ENCODE peak calls at places on chromosome 20, in eight cellular contexts. C, B, N, F, J, H, K and Y are unnamed samples.

GRCh38 chr20:59064214-59064722 is 21.7 kb upstream of the PRELID3B start:
- ATAC-seq in K (no peak), H (no peak), C (no peak), N (no peak), B (peak), F (no peak), J (no peak), Y (peak)

GRCh38 chr20:37774143-37774542 is 80.3 kb downstream of the CTNNBL1 start:
- ATAC-seq in N (no peak), F (no peak), C (no peak), B (no peak), J (no peak), H (no peak), K (no peak), Y (no peak)

GRCh38 chr20:57317789-57318371 is 11.7 kb upstream of the SPO11 start:
- ATAC-seq in N (no peak), F (no peak), H (no peak), C (no peak), B (no peak), J (no peak), K (no peak), Y (no peak)

GRCh38 chr20:23063573-23063972 is 14.1 kb upstream of the THBD start:
- ATAC-seq in K (no peak), H (no peak), F (no peak), N (no peak), B (no peak), J (no peak), C (no peak), Y (no peak)

GRCh38 chr20:19921349-19921793 is 95.8 kb upstream of the NAA20 start:
- ATAC-seq in K (no peak), F (no peak), N (no peak), J (no peak), C (peak), B (no peak), H (peak), Y (no peak)

GRCh38 chr20:59428441-59429205 is 128.2 kb downstream of the EDN3 start:
- ATAC-seq in B (peak), J (no peak), F (no peak), H (no peak), K (no peak), C (no peak), N (no peak), Y (no peak)

GRCh38 chr20:57372157-57372556 is 19.0 kb upstream of the RBM38 start:
- ATAC-seq in K (no peak), B (no peak), N (no peak), C (no peak), F (no peak), J (no peak), H (no peak), Y (no peak)

GRCh38 chr20:17202668-17203067 is 24.2 kb upstream of the PCSK2 start:
- ATAC-seq in B (no peak), J (no peak), F (no peak), N (no peak), C (peak), K (no peak), H (no peak), Y (no peak)

GRCh38 chr20:40638414-40638813 is 50.6 kb downstream of the MAFB start:
- ATAC-seq in C (no peak), J (no peak), B (peak), H (no peak), N (no peak), F (no peak), K (no peak), Y (no peak)

GRCh38 chr20:53413188-53413631 is 180.4 kb downstream of the ZNF217 start:
- ATAC-seq in K (peak), B (peak), C (peak), J (peak), H (no peak), F (peak), N (peak), Y (no peak)